ENCODE peak calls at places on chromosomes 12 and 14, in four cellular contexts. B is DND-41, M is epithelial cell of esophagus, Y is lower lobe of right lung. K is an unnamed sample.

GRCh38 chr12:59113831-59114273 is 193.5 kb upstream of the LRIG3 start:
- DNase-seq in B (peak), M (peak), Y (peak), K (peak)

GRCh38 chr12:109097140-109097434 is 310 bp upstream of the UNG start:
- DNase-seq in B (no peak), M (no peak), Y (no peak), K (no peak)

GRCh38 chr14:21825147-21825743 is 151.6 kb upstream of the OR4E1 start:
- DNase-seq in B (peak), M (peak), Y (no peak), K (peak)

GRCh38 chr12:30320561-30320960 is 375.1 kb downstream of the IPO8 start:
- DNase-seq in B (no peak), M (no peak), Y (no peak), K (no peak)

GRCh38 chr14:94441531-94442205 is 10.9 kb downstream of the SERPINA11 start:
- DNase-seq in B (no peak), M (no peak), Y (no peak), K (no peak)

GRCh38 chr14:60179296-60179924 is 14.2 kb upstream of the DHRS7 start:
- DNase-seq in B (no peak), M (peak), Y (no peak), K (no peak)

GRCh38 chr12:104630230-104630670 is 173.5 kb downstream of the CHST11 start:
- DNase-seq in B (no peak), M (no peak), Y (no peak), K (no peak)

GRCh38 chr12:56591111-56591510 is 39.0 kb downstream of the BAZ2A start:
- DNase-seq in B (no peak), M (no peak), Y (no peak), K (no peak)

GRCh38 chr14:104387000-104387384 is 192.6 kb upstream of the C14orf180 start:
- DNase-seq in B (no peak), M (no peak), Y (no peak), K (no peak)

GRCh38 chr14:23513466-23514008 is 38.0 kb downstream of the ZFHX2 start:
- DNase-seq in B (no peak), M (no peak), Y (no peak), K (no peak)

GRCh38 chr14:23609001-23609400 is 27.2 kb upstream of the DHRS2 start:
- DNase-seq in B (no peak), M (no peak), Y (no peak), K (no peak)

GRCh38 chr12:87117516-87117915 is 861.3 kb upstream of the MGAT4C start:
- DNase-seq in B (no peak), M (no peak), Y (no peak), K (no peak)

GRCh38 chr14:65421201-65421981 is 8.9 kb downstream of the FUT8 start:
- DNase-seq in B (no peak), M (peak), Y (no peak), K (no peak)

GRCh38 chr12:4272014-4272975 is 1.3 kb upstream of the CCND2 start:
- DNase-seq in B (peak), M (peak), Y (peak), K (peak)

GRCh38 chr14:56953884-56954283 is 143.6 kb upstream of the OTX2 start:
- DNase-seq in B (no peak), M (no peak), Y (no peak), K (no peak)

GRCh38 chr14:78863143-78863542 is 693.0 kb downstream of the NRXN3 start:
- DNase-seq in B (peak), M (peak), Y (no peak), K (no peak)

GRCh38 chr12:95881331-95881955 is 22.7 kb downstream of the SNRPF start:
- DNase-seq in B (no peak), M (no peak), Y (no peak), K (no peak)

GRCh38 chr12:102480401-102480800 is at the start of gene IGF1:
- DNase-seq in B (no peak), M (no peak), Y (no peak), K (no peak)

DNA sequence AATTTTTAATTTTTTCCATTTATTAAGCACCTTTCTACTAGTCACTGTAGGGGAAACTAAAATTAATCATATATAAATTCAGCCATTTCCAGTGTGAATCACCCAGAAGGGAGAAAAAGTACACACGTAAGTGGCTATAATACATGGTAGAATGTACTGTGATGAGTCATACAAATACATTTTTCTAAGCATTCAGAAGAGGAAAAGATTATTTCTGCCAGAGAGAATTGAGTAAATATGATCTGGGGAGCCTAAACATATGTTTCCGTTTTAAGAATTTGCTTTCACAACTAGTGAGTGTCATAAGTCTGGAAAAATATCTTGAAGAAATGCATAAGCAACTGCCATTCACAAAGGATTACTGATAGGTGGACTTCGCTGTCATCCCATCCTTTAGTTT is 102.8 kb downstream of the TGFB3 start:
- DNase-seq in B (no peak), M (peak), Y (no peak), K (no peak)
- H3K4me3 ChIP-seq in B (no peak), M (no peak), Y (no peak), K (no peak)

GRCh38 chr12:9113296-9113986 is 2.3 kb downstream of the A2M start:
- DNase-seq in B (no peak), M (no peak), Y (no peak), K (no peak)

GRCh38 chr12:9109213-9109522 is 6.6 kb downstream of the A2M start:
- DNase-seq in B (no peak), M (no peak), Y (no peak), K (no peak)

GRCh38 chr12:9109737-9110491 is 5.8 kb downstream of the A2M start:
- DNase-seq in B (no peak), M (no peak), Y (no peak), K (no peak)

GRCh38 chr12:9112076-9112853 is 3.5 kb downstream of the A2M start:
- DNase-seq in B (no peak), M (no peak), Y (no peak), K (no peak)

DNA sequence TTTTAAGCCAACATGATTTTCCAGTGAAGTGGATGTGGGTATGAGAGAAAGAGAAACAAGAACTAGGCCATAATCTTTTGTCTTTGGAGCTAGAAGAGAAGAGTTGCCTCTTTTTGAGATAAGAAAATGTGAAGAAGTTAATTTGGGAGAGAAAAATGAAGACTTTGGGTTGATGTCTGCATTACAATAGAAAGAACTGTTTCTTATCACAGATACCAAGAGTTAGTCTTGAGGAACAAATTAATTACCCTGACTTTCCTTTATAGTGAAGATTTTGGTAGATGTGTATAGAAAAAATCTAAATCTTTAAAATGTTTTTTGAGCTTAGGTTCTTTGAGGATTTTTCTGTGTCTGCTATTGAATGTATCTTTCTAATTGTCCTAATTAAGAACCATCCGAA is 4.2 kb downstream of the A2M start:
- DNase-seq in B (no peak), M (no peak), Y (no peak), K (no peak)
- H3K4me3 ChIP-seq in B (no peak), M (no peak), Y (peak), K (no peak)

GRCh38 chr14:54629635-54630360 is 62.9 kb downstream of the SAMD4A start:
- DNase-seq in B (no peak), M (no peak), Y (no peak), K (no peak)

GRCh38 chr14:54627325-54627717 is 60.4 kb downstream of the SAMD4A start:
- DNase-seq in B (no peak), M (no peak), Y (no peak), K (no peak)

GRCh38 chr14:54625158-54625557 is 58.2 kb downstream of the SAMD4A start:
- DNase-seq in B (no peak), M (peak), Y (no peak), K (no peak)

GRCh38 chr14:54629183-54629582 is 62.3 kb downstream of the SAMD4A start:
- DNase-seq in B (no peak), M (no peak), Y (no peak), K (no peak)

GRCh38 chr14:54627718-54628345 is 60.9 kb downstream of the SAMD4A start:
- DNase-seq in B (no peak), M (no peak), Y (no peak), K (no peak)
- H3K4me3 ChIP-seq in B (no peak), M (no peak), Y (peak), K (peak)

GRCh38 chr14:58280954-58281787 is 17.2 kb upstream of the ARID4A start:
- DNase-seq in B (no peak), M (peak), Y (no peak), K (no peak)

GRCh38 chr14:58282925-58283593 is 15.3 kb upstream of the ARID4A start:
- DNase-seq in B (no peak), M (no peak), Y (no peak), K (no peak)

GRCh38 chr14:58283730-58284129 is 14.6 kb upstream of the ARID4A start:
- DNase-seq in B (no peak), M (no peak), Y (no peak), K (no peak)

GRCh38 chr14:58285132-58285531 is 13.2 kb upstream of the ARID4A start:
- DNase-seq in B (no peak), M (no peak), Y (no peak), K (no peak)

GRCh38 chr14:58281969-58282368 is 16.4 kb upstream of the ARID4A start:
- DNase-seq in B (no peak), M (no peak), Y (no peak), K (no peak)
- H3K4me3 ChIP-seq in B (no peak), M (no peak), Y (no peak), K (peak)

GRCh38 chr12:3150308-3150670 is 73.1 kb downstream of the TSPAN9 start:
- DNase-seq in B (no peak), M (no peak), Y (no peak), K (no peak)
- H3K4me3 ChIP-seq in B (no peak), M (no peak), Y (no peak), K (no peak)

K was measured in CD4-positive, CD25-positive, alpha-beta regulatory T cell.